ENCODE peak calls at places on chromosomes 3 and 15, in nine cellular contexts. One of them, this sample, is unnamed.

GRCh38 chr3:71210257-71211002 is 373.1 kb downstream of the FOXP1 start:
- DNase-seq in GM19239: no peak
- DNase-seq in foreskin fibroblast: peak
- DNase-seq in C1 segment of cervical spinal cord: no peak
- DNase-seq in RWPE2: no peak
- DNase-seq in COR-L47: no peak
- DNase-seq in M059J: no peak
- DNase-seq in GM12865: no peak
- DNase-seq in fibroblast of mammary gland: peak
- DNase-seq in this sample: no peak

GRCh38 chr15:77180270-77180669 is 109.4 kb upstream of the TSPAN3 start:
- DNase-seq in RWPE2: no peak
- DNase-seq in GM12865: no peak
- DNase-seq in GM19239: no peak
- DNase-seq in C1 segment of cervical spinal cord: no peak
- DNase-seq in COR-L47: no peak
- DNase-seq in fibroblast of mammary gland: no peak
- DNase-seq in M059J: no peak
- DNase-seq in foreskin fibroblast: no peak
- DNase-seq in this sample: no peak

GRCh38 chr3:11305509-11305908 is 33.3 kb downstream of the ATG7 start:
- DNase-seq in foreskin fibroblast: no peak
- DNase-seq in COR-L47: no peak
- DNase-seq in GM12865: no peak
- DNase-seq in fibroblast of mammary gland: no peak
- DNase-seq in RWPE2: no peak
- DNase-seq in C1 segment of cervical spinal cord: no peak
- DNase-seq in GM19239: no peak
- DNase-seq in M059J: peak
- DNase-seq in this sample: no peak

GRCh38 chr15:61389334-61390028 is 160.4 kb upstream of the RORA start:
- DNase-seq in RWPE2: no peak
- DNase-seq in foreskin fibroblast: no peak
- DNase-seq in C1 segment of cervical spinal cord: no peak
- DNase-seq in COR-L47: no peak
- DNase-seq in GM19239: no peak
- DNase-seq in M059J: no peak
- DNase-seq in fibroblast of mammary gland: no peak
- DNase-seq in GM12865: no peak
- DNase-seq in this sample: no peak

GRCh38 chr3:155428558-155428957 is 135.1 kb upstream of the STRIT1 start:
- DNase-seq in fibroblast of mammary gland: peak
- DNase-seq in C1 segment of cervical spinal cord: no peak
- DNase-seq in foreskin fibroblast: peak
- DNase-seq in RWPE2: no peak
- DNase-seq in M059J: peak
- DNase-seq in GM19239: no peak
- DNase-seq in COR-L47: no peak
- DNase-seq in GM12865: no peak
- DNase-seq in this sample: no peak

GRCh38 chr3:115710799-115711198 is 87.5 kb downstream of the GAP43 start:
- DNase-seq in fibroblast of mammary gland: no peak
- DNase-seq in M059J: no peak
- DNase-seq in C1 segment of cervical spinal cord: no peak
- DNase-seq in COR-L47: no peak
- DNase-seq in GM12865: no peak
- DNase-seq in GM19239: no peak
- DNase-seq in RWPE2: no peak
- DNase-seq in foreskin fibroblast: peak
- DNase-seq in this sample: no peak

GRCh38 chr3:51887620-51888019 is 12.2 kb upstream of the IQCF5 start:
- DNase-seq in C1 segment of cervical spinal cord: no peak
- DNase-seq in fibroblast of mammary gland: no peak
- DNase-seq in GM19239: no peak
- DNase-seq in RWPE2: no peak
- DNase-seq in foreskin fibroblast: no peak
- DNase-seq in GM12865: no peak
- DNase-seq in M059J: no peak
- DNase-seq in COR-L47: no peak
- DNase-seq in this sample: no peak

GRCh38 chr3:143261848-143262247 is 142.3 kb downstream of the CHST2 start:
- DNase-seq in RWPE2: no peak
- DNase-seq in C1 segment of cervical spinal cord: no peak
- DNase-seq in foreskin fibroblast: no peak
- DNase-seq in COR-L47: no peak
- DNase-seq in fibroblast of mammary gland: no peak
- DNase-seq in GM19239: no peak
- DNase-seq in GM12865: no peak
- DNase-seq in M059J: no peak
- DNase-seq in this sample: no peak

GRCh38 chr3:101011086-101011485 is 17.9 kb upstream of the ABI3BP start:
- DNase-seq in COR-L47: no peak
- DNase-seq in M059J: peak
- DNase-seq in foreskin fibroblast: peak
- DNase-seq in C1 segment of cervical spinal cord: no peak
- DNase-seq in GM19239: no peak
- DNase-seq in fibroblast of mammary gland: peak
- DNase-seq in RWPE2: no peak
- DNase-seq in GM12865: no peak
- DNase-seq in this sample: no peak

GRCh38 chr3:169104541-169104940 is 559.0 kb downstream of the MECOM start:
- DNase-seq in COR-L47: no peak
- DNase-seq in M059J: peak
- DNase-seq in GM12865: no peak
- DNase-seq in C1 segment of cervical spinal cord: no peak
- DNase-seq in fibroblast of mammary gland: peak
- DNase-seq in GM19239: no peak
- DNase-seq in RWPE2: no peak
- DNase-seq in foreskin fibroblast: peak
- DNase-seq in this sample: no peak